ENCODE peak calls at places on chromosomes 16 and 17, in five cellular contexts. T, M, K, B and S are unnamed samples.

GRCh38 chr17:79690988-79691836 is 39.5 kb upstream of the ENPP7 start:
- ATAC-seq in T (no peak), M (no peak), K (no peak), B (no peak), S (no peak)

GRCh38 chr17:61395983-61396585 is 3.6 kb upstream of the TBX2 start:
- ATAC-seq in T (no peak), M (no peak), K (no peak), B (no peak), S (no peak)

GRCh38 chr17:28950017-28950751 is 1.1 kb downstream of the PHF12 start:
- ATAC-seq in T (no peak), M (no peak), K (peak; percentile 3), B (no peak), S (no peak)

GRCh38 chr17:49565948-49566491 is 9.7 kb upstream of the NXPH3 start:
- ATAC-seq in T (peak; percentile 66), M (no peak), K (no peak), B (no peak), S (no peak)

GRCh38 chr16:46745594-46745993 is 2.5 kb downstream of the MYLK3 start:
- ATAC-seq in T (no peak), M (no peak), K (no peak), B (no peak), S (no peak)

GRCh38 chr16:67406111-67406593 is 10.1 kb downstream of the ZDHHC1 start:
- ATAC-seq in T (no peak), M (no peak), K (no peak), B (no peak), S (no peak)

GRCh38 chr17:68368387-68368786 is 77.1 kb downstream of the ARSG start:
- ATAC-seq in T (no peak), M (no peak), K (no peak), B (no peak), S (no peak)

GRCh38 chr16:78444-79145 is 570 bp downstream of the MPG start:
- ATAC-seq in T (peak; percentile 64), M (peak; percentile 24), K (peak; percentile 2), B (peak; percentile 25), S (peak; percentile 34)